ENCODE peak calls at places on chromosome 7, in ten cellular contexts. B, C, O, V, N, Y, I, Z, X and K are unnamed samples.

GRCh38 chr7:103632972-103633371 is 187.0 kb upstream of the SLC26A5 start:
- DNase-seq in V (no peak), C (no peak), O (no peak), N (no peak), I (no peak), X (peak), Y (peak), B (no peak), Z (no peak), K (no peak)

GRCh38 chr7:98816206-98816605 is 53.6 kb downstream of the TMEM130 start:
- DNase-seq in N (no peak), C (no peak), Y (no peak), X (no peak), B (no peak), I (no peak), V (no peak), O (no peak), Z (no peak), K (no peak)

GRCh38 chr7:945556-946255 is 8.8 kb downstream of the ADAP1 start:
- DNase-seq in Y (no peak), O (peak), C (no peak), Z (no peak), X (no peak), N (no peak), I (no peak), V (peak), B (peak), K (no peak)

GRCh38 chr7:81616951-81617350 is 152.9 kb downstream of the HGF start:
- DNase-seq in V (no peak), C (no peak), N (no peak), B (no peak), Y (peak), O (no peak), I (no peak), X (peak), Z (no peak), K (no peak)

GRCh38 chr7:117872565-117873055 is 631 bp downstream of the CTTNBP2 start:
- DNase-seq in I (no peak), X (peak), Z (no peak), C (no peak), V (peak), B (peak), N (no peak), Y (no peak), O (peak), K (no peak)

GRCh38 chr7:29993169-29993568 is 3.6 kb upstream of the SCRN1 start:
- DNase-seq in V (no peak), I (no peak), C (no peak), N (no peak), X (no peak), Y (no peak), B (no peak), Z (no peak), O (no peak), K (no peak)

GRCh38 chr7:134530460-134530859 is 3.1 kb downstream of the AKR1B10 start:
- DNase-seq in V (no peak), C (no peak), Z (no peak), I (no peak), B (no peak), Y (no peak), X (no peak), O (no peak), N (no peak), K (no peak)

GRCh38 chr7:42945821-42946615 is 13.8 kb downstream of the MRPL32 start:
- DNase-seq in N (no peak), C (no peak), Z (no peak), I (no peak), X (peak), V (no peak), O (no peak), B (no peak), Y (no peak), K (no peak)

GRCh38 chr7:51261117-51261835 is 55.3 kb downstream of the COBL start:
- DNase-seq in Y (no peak), B (no peak), V (no peak), X (no peak), Z (no peak), O (peak), C (no peak), I (no peak), N (no peak), K (no peak)

GRCh38 chr7:42315096-42315495 is 78.1 kb upstream of the GLI3 start:
- DNase-seq in V (no peak), N (no peak), C (no peak), X (peak), Z (no peak), Y (no peak), I (no peak), O (no peak), B (no peak), K (no peak)

GRCh38 chr7:35878356-35878755 is 77.5 kb downstream of the SEPTIN7 start:
- DNase-seq in X (peak), N (no peak), B (no peak), I (no peak), C (peak), Y (no peak), Z (peak), O (no peak), V (no peak), K (no peak)

GRCh38 chr7:7152315-7152714 is 30.0 kb upstream of the C1GALT1 start:
- DNase-seq in I (no peak), C (no peak), N (no peak), X (no peak), V (no peak), B (no peak), Z (no peak), Y (no peak), O (no peak), K (no peak)

GRCh38 chr7:7159063-7159645 is 23.2 kb upstream of the C1GALT1 start:
- DNase-seq in V (no peak), Y (no peak), I (no peak), B (no peak), Z (no peak), N (no peak), X (no peak), O (no peak), C (no peak), K (no peak)

GRCh38 chr7:7157887-7158271 is 24.5 kb upstream of the C1GALT1 start:
- DNase-seq in X (peak), V (no peak), B (no peak), Z (no peak), I (no peak), N (no peak), O (no peak), C (no peak), Y (peak), K (no peak)

GRCh38 chr7:7157177-7157886 is 25.0 kb upstream of the C1GALT1 start:
- DNase-seq in B (no peak), N (no peak), Y (peak), X (peak), O (no peak), Z (peak), C (peak), V (no peak), I (no peak), K (peak)

DNA sequence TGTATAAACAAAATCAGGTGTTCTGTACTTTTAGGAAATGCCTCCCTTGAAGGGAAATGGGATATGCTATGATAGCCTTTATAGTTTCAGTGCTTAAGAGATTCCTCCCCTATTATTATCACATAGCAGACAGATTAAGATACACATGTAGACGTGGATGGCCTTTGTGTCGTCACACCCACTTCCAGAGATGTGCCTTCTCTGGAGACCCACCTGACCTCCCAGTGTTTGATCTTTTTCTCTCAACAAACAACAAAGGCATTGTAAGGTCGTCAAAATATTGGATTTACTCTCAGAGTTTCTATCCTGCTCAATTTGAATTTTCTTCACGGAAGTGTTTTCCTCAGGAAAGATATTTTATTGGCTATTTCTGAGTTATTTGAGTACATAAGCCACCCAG is 25.7 kb upstream of the C1GALT1 start:
- DNase-seq in N (no peak), B (no peak), C (no peak), I (no peak), O (no peak), X (no peak), V (no peak), Z (no peak), Y (no peak), K (no peak)
- H3K4me3 ChIP-seq in N (no peak), B (no peak), C (no peak), I (no peak), O (no peak), X (no peak), V (no peak), Z (no peak), Y (no peak), K (no peak)

GRCh38 chr7:156503195-156503594 is 137.4 kb upstream of the RNF32 start:
- DNase-seq in Z (no peak), X (peak), N (no peak), O (no peak), C (no peak), B (peak), Y (no peak), V (no peak), I (no peak), K (no peak)
- TF ChIP-seq CTCF in Z (peak), X (no peak), N (no peak), O (no peak), C (no peak), B (peak), Y (no peak), V (no peak), I (no peak), K (no peak)

GRCh38 chr7:132498319-132498718 is 78.0 kb downstream of the PLXNA4 start:
- DNase-seq in C (no peak), X (no peak), Z (no peak), N (no peak), B (no peak), Y (no peak), I (no peak), O (no peak), V (no peak), K (no peak)

GRCh38 chr7:132497098-132497497 is 79.2 kb downstream of the PLXNA4 start:
- DNase-seq in B (no peak), C (no peak), Y (no peak), O (no peak), Z (no peak), I (no peak), N (no peak), X (no peak), V (no peak), K (no peak)

GRCh38 chr7:132494474-132494873 is 81.8 kb downstream of the PLXNA4 start:
- DNase-seq in I (no peak), X (no peak), Y (no peak), N (no peak), C (no peak), Z (no peak), O (no peak), B (no peak), V (no peak), K (no peak)

GRCh38 chr7:132492841-132493445 is 83.3 kb downstream of the PLXNA4 start:
- DNase-seq in B (no peak), O (no peak), X (no peak), Z (no peak), V (no peak), Y (no peak), N (no peak), I (no peak), C (no peak), K (no peak)

GRCh38 chr7:132495931-132496330 is 80.3 kb downstream of the PLXNA4 start:
- DNase-seq in N (no peak), Z (no peak), Y (peak), B (no peak), O (no peak), C (no peak), V (no peak), X (no peak), I (no peak), K (no peak)
- H3K4me3 ChIP-seq in N (no peak), Z (no peak), Y (no peak), B (no peak), O (no peak), C (no peak), V (no peak), X (no peak), I (no peak), K (no peak)

GRCh38 chr7:37187179-37187578 is 261.5 kb downstream of the ELMO1 start:
- DNase-seq in B (no peak), Y (no peak), C (no peak), X (no peak), O (no peak), I (no peak), Z (no peak), N (no peak), V (no peak), K (no peak)

GRCh38 chr7:37186753-37187152 is 261.9 kb downstream of the ELMO1 start:
- DNase-seq in X (no peak), I (no peak), V (no peak), O (no peak), C (no peak), Z (no peak), B (no peak), N (no peak), Y (no peak), K (no peak)

GRCh38 chr7:37181550-37181932 is 267.1 kb downstream of the ELMO1 start:
- DNase-seq in Z (no peak), C (no peak), Y (no peak), B (no peak), O (no peak), X (no peak), I (no peak), V (no peak), N (no peak), K (no peak)

GRCh38 chr7:37180828-37181549 is 267.7 kb downstream of the ELMO1 start:
- DNase-seq in N (no peak), Y (no peak), X (no peak), I (no peak), O (no peak), V (no peak), Z (no peak), C (no peak), B (no peak), K (no peak)

DNA sequence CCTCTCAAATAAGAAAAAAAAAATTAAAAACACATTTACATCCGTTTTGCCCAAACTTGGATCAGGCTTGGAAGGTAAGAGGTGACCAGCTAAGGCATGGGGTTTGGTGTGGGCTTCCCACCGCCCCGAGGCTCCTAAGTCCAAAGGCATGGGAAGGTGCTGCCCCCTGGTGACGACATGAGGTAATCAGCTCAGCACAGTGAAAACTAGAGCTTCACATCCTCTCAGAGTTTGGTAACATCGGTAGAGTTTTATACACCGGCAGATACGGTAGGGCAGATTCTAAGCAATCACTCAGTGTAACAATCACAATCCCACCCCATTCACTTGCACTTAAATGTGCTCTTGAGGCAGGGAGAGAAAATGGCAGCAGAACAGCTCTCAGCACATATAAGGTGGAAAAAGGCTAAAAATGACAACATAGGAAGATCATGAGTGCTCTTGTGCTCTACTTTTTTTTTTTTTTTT is 266.6 kb downstream of the ELMO1 start:
- DNase-seq in Y (peak), B (peak), O (peak), N (peak), Z (peak), V (peak), I (peak), X (peak), C (no peak), K (peak)
- TF ChIP-seq CTCF in Y (peak), B (peak), O (peak), N (peak), Z (peak), V (peak), I (peak), X (peak), C (peak), K (peak)